ENCODE peak calls at places on chromosomes 13 and 19, in eight cellular contexts. H is naive thymus-derived CD8-positive, alpha-beta T cell; A is SK-N-SH; X is stimulated activated CD8-positive, alpha-beta memory T cell treated with anti-CD3 and anti-CD28 coated beads, Interleukin-15, amount 100 ng/mL, for 4 hours; Y is GM12865; O is IMR-90; C is neural progenitor cell; K is astrocyte of the hippocampus. M is an unnamed sample.
A peak's percentile ranks its signal among the peaks of the same experiment; 100 is the strongest.

GRCh38 chr13:33392794-33393371 is 107.3 kb upstream of the STARD13 start:
- DNase-seq in H (no peak), A (no peak), X (no peak), Y (no peak), O (no peak), C (no peak), K (peak; percentile 49), M (no peak)

GRCh38 chr19:45125360-45125759 is 32.4 kb downstream of the PPP1R37 start:
- DNase-seq in H (no peak), A (no peak), X (no peak), Y (no peak), O (no peak), C (no peak), K (no peak), M (no peak)

GRCh38 chr19:33685541-33685940 is 63.8 kb downstream of the CHST8 start:
- DNase-seq in H (no peak), A (peak; percentile 73), X (no peak), Y (no peak), O (no peak), C (no peak), K (no peak), M (no peak)

GRCh38 chr19:36051236-36051635 is 2.8 kb downstream of the THAP8 start:
- DNase-seq in H (no peak), A (no peak), X (no peak), Y (no peak), O (no peak), C (peak; percentile 67), K (no peak), M (no peak)

GRCh38 chr19:13208131-13208963 is 58.1 kb downstream of the IER2 start:
- DNase-seq in H (peak; percentile 75), A (no peak), X (peak; percentile 50), Y (peak; percentile 90), O (peak; percentile 76), C (peak; percentile 38), K (peak; percentile 48), M (no peak)

GRCh38 chr19:14682084-14682483 is 7.4 kb upstream of the ADGRE3 start:
- DNase-seq in H (no peak), A (no peak), X (no peak), Y (no peak), O (no peak), C (no peak), K (no peak), M (no peak)

GRCh38 chr19:2207008-2207407 is 29.1 kb downstream of the PLEKHJ1 start:
- DNase-seq in H (no peak), A (no peak), X (no peak), Y (no peak), O (no peak), C (no peak), K (no peak), M (no peak)

GRCh38 chr19:19274716-19275115 is 1.6 kb upstream of the TM6SF2 start:
- DNase-seq in H (no peak), A (peak; percentile 14), X (no peak), Y (no peak), O (no peak), C (no peak), K (no peak), M (no peak)

GRCh38 chr19:53057904-53058579 is 13.5 kb downstream of the ERVV-2 start:
- DNase-seq in H (no peak), A (peak; percentile 72), X (no peak), Y (no peak), O (no peak), C (peak; percentile 66), K (peak; percentile 47), M (peak; percentile 30)

GRCh38 chr19:58227964-58228583 is 640 bp upstream of the ZNF544 start:
- DNase-seq in H (no peak), A (no peak), X (no peak), Y (peak; percentile 10), O (no peak), C (peak; percentile 7), K (no peak), M (no peak)